ENCODE peak calls at places on chromosomes 7 and 10, in six cellular contexts. Q, J, E, N, W and G are unnamed samples.

GRCh38 chr10:61063035-61063434 is 119.0 kb upstream of the RHOBTB1 start:
- DNase-seq in Q (no peak), J (no peak), E (no peak), N (no peak), W (peak; percentile 14), G (no peak)

GRCh38 chr7:100077205-100077604 is 4.3 kb downstream of the ZNF3 start:
- DNase-seq in Q (no peak), J (no peak), E (no peak), N (no peak), W (no peak), G (no peak)

GRCh38 chr7:51123322-51124021 is 193.1 kb downstream of the COBL start:
- DNase-seq in Q (peak; percentile 12), J (no peak), E (no peak), N (peak; percentile 7), W (peak; percentile 53), G (peak; percentile 26)

GRCh38 chr7:72785166-72785955 is 42.6 kb downstream of the TYW1B start:
- DNase-seq in Q (no peak), J (no peak), E (no peak), N (no peak), W (no peak), G (no peak)

GRCh38 chr7:44396931-44397525 is 71.6 kb upstream of the CAMK2B start:
- DNase-seq in Q (no peak), J (peak; percentile 85), E (no peak), N (no peak), W (peak; percentile 75), G (no peak)

GRCh38 chr10:130935051-130935450 is 376.5 kb downstream of the TCERG1L start:
- DNase-seq in Q (no peak), J (no peak), E (peak; percentile 71), N (no peak), W (no peak), G (no peak)

GRCh38 chr10:75565286-75566251 is 134.1 kb downstream of the LRMDA start:
- DNase-seq in Q (no peak), J (no peak), E (no peak), N (no peak), W (no peak), G (no peak)

GRCh38 chr10:48206470-48207250 is 67.8 kb downstream of the FRMPD2 start:
- DNase-seq in Q (no peak), J (no peak), E (no peak), N (no peak), W (no peak), G (no peak)

GRCh38 chr7:101285171-101285570 is 36.4 kb downstream of the IFT22 start:
- DNase-seq in Q (no peak), J (no peak), E (no peak), N (no peak), W (no peak), G (no peak)

GRCh38 chr10:69968830-69969229 is 83.8 kb upstream of the MACROH2A2 start:
- DNase-seq in Q (no peak), J (no peak), E (no peak), N (no peak), W (no peak), G (no peak)

GRCh38 chr7:156610601-156611000 is 30.0 kb upstream of the RNF32 start:
- DNase-seq in Q (no peak), J (no peak), E (no peak), N (no peak), W (no peak), G (no peak)

GRCh38 chr10:112528235-112528634 is 81.2 kb downstream of the VTI1A start:
- DNase-seq in Q (no peak), J (no peak), E (no peak), N (no peak), W (no peak), G (no peak)

GRCh38 chr7:44587843-44588711 is 6.0 kb upstream of the TMED4 start:
- DNase-seq in Q (peak; percentile 39), J (peak; percentile 41), E (peak; percentile 33), N (peak; percentile 64), W (peak; percentile 75), G (no peak)

GRCh38 chr10:119449760-119450461 is 92.6 kb downstream of the RGS10 start:
- DNase-seq in Q (peak; percentile 8), J (no peak), E (peak; percentile 35), N (no peak), W (peak; percentile 95), G (peak; percentile 74)

GRCh38 chr10:49655099-49655498 is 24.4 kb upstream of the C10orf53 start:
- DNase-seq in Q (no peak), J (no peak), E (no peak), N (no peak), W (no peak), G (no peak)

GRCh38 chr10:122054046-122055025 is 65.4 kb downstream of the TACC2 start:
- DNase-seq in Q (no peak), J (peak; percentile 67), E (no peak), N (no peak), W (peak; percentile 75), G (no peak)

GRCh38 chr10:53453196-53453595 is 680.6 kb upstream of the MBL2 start:
- DNase-seq in Q (no peak), J (no peak), E (no peak), N (no peak), W (no peak), G (no peak)

GRCh38 chr7:6420680-6421079 is 27.1 kb downstream of the DAGLB start:
- DNase-seq in Q (no peak), J (no peak), E (no peak), N (no peak), W (no peak), G (no peak)

GRCh38 chr7:119197872-119198527 is 973.5 kb downstream of the ANKRD7 start:
- DNase-seq in Q (no peak), J (peak; percentile 57), E (peak; percentile 49), N (no peak), W (peak; percentile 55), G (no peak)

GRCh38 chr7:91685544-91685943 is 195.0 kb downstream of the MTERF1 start:
- DNase-seq in Q (no peak), J (no peak), E (no peak), N (no peak), W (peak; percentile 77), G (no peak)

GRCh38 chr7:17434841-17435692 is 136.6 kb downstream of the AHR start:
- DNase-seq in Q (no peak), J (no peak), E (peak; percentile 33), N (no peak), W (no peak), G (no peak)

GRCh38 chr7:14717711-14718304 is 184.7 kb downstream of the DGKB start:
- DNase-seq in Q (peak; percentile 20), J (peak; percentile 14), E (peak; percentile 18), N (no peak), W (peak; percentile 47), G (no peak)

GRCh38 chr10:91610444-91610843 is 22.4 kb downstream of the PPP1R3C start:
- DNase-seq in Q (no peak), J (no peak), E (no peak), N (no peak), W (no peak), G (no peak)